ENCODE peak calls at places on chromosomes 6 and 20, in five cellular contexts. P, H, D, V and S are unnamed samples. For H3K4me1, the result is how much of the 10 kb centered on the place peaks cover.

GRCh38 chr6:96626749-96627353 is 63.9 kb downstream of the FHL5 start:
- DNase-seq in P (no peak), H (peak), D (peak), V (peak), S (peak)

GRCh38 chr20:48701702-48702101 is 126.1 kb downstream of the PREX1 start:
- DNase-seq in P (no peak), H (no peak), D (no peak), V (no peak), S (no peak)

GRCh38 chr6:160972111-160972510 is 19.5 kb upstream of the MAP3K4 start:
- DNase-seq in P (no peak), H (no peak), D (peak), V (no peak), S (peak)

GRCh38 chr20:51122931-51123658 is 100.2 kb upstream of the KCNG1 start:
- DNase-seq in P (no peak), H (peak), D (no peak), V (no peak), S (peak)

GRCh38 chr20:48933017-48933766 is 11.7 kb downstream of the ARFGEF2 start:
- DNase-seq in P (no peak), H (no peak), D (no peak), V (no peak), S (no peak)

GRCh38 chr6:170036916-170037315 is 254.0 kb downstream of the DLL1 start:
- DNase-seq in P (no peak), H (no peak), D (no peak), V (no peak), S (no peak)

GRCh38 chr20:54218470-54218869 is 10.6 kb downstream of the PFDN4 start:
- DNase-seq in P (no peak), H (no peak), D (no peak), V (no peak), S (no peak)

GRCh38 chr6:167079853-167080297 is 43.0 kb upstream of the CCR6 start:
- DNase-seq in P (no peak), H (peak), D (no peak), V (no peak), S (no peak)

GRCh38 chr20:9515761-9516657 is 1.6 kb downstream of the LAMP5 start:
- DNase-seq in P (no peak), H (no peak), D (no peak), V (no peak), S (peak)

GRCh38 chr20:5928831-5929715 is 21.3 kb downstream of the TRMT6 start:
- DNase-seq in P (no peak), H (no peak), D (no peak), V (no peak), S (no peak)

GRCh38 chr6:151358475-151358874 is 32.9 kb downstream of the ZBTB2 start:
- DNase-seq in P (no peak), H (no peak), D (no peak), V (no peak), S (no peak)

GRCh38 chr20:7924692-7925091 is 15.6 kb downstream of the HAO1 start:
- DNase-seq in P (no peak), H (no peak), D (peak), V (no peak), S (peak)

GRCh38 chr6:2630891-2631458 is 119.7 kb downstream of the MYLK4 start:
- DNase-seq in P (no peak), H (no peak), D (peak), V (peak), S (peak)

GRCh38 chr6:143755301-143755744 is 77.6 kb downstream of the PHACTR2 start:
- DNase-seq in P (no peak), H (no peak), D (peak), V (peak), S (no peak)

GRCh38 chr20:14331671-14332070 is 5.7 kb downstream of the FLRT3 start:
- DNase-seq in P (no peak), H (no peak), D (no peak), V (no peak), S (no peak)

GRCh38 chr6:94270040-94270689 is 850.8 kb upstream of the EPHA7 start:
- DNase-seq in P (no peak), H (no peak), D (no peak), V (no peak), S (no peak)

GRCh38 chr6:169427856-169428255 is 174.2 kb upstream of the THBS2 start:
- DNase-seq in P (peak), H (no peak), D (peak), V (no peak), S (no peak)

GRCh38 chr6:137832110-137832509 is 34.9 kb upstream of the TNFAIP3 start:
- DNase-seq in P (no peak), H (no peak), D (peak), V (peak), S (peak)

GRCh38 chr20:44403194-44404112 is 48.0 kb downstream of the HNF4A start:
- DNase-seq in P (no peak), H (no peak), D (no peak), V (no peak), S (no peak)

GRCh38 chr20:50475879-50476292 is 34.3 kb upstream of the PTPN1 start:
- DNase-seq in P (no peak), H (no peak), D (peak), V (peak), S (peak)

GRCh38 chr6:167934426-167934864 is 63.0 kb upstream of the KIF25 start:
- DNase-seq in P (no peak), H (no peak), D (no peak), V (no peak), S (no peak)

GRCh38 chr6:14000901-14001300 is 76.1 kb downstream of the RNF182 start:
- DNase-seq in P (no peak), H (no peak), D (peak), V (no peak), S (no peak)

GRCh38 chr6:130435181-130435580 is 69.4 kb downstream of the TMEM200A start:
- DNase-seq in P (no peak), H (no peak), D (no peak), V (no peak), S (no peak)

GRCh38 chr20:23201658-23202057 is 115.5 kb upstream of the CD93 start:
- DNase-seq in P (no peak), H (no peak), D (no peak), V (no peak), S (no peak)

GRCh38 chr20:23200914-23201313 is 114.8 kb upstream of the CD93 start:
- DNase-seq in P (peak), H (no peak), D (peak), V (peak), S (peak)

GRCh38 chr20:23198815-23199214 is 112.7 kb upstream of the CD93 start:
- DNase-seq in P (no peak), H (no peak), D (no peak), V (no peak), S (no peak)

GRCh38 chr20:23200413-23200812 is 114.3 kb upstream of the CD93 start:
- DNase-seq in P (no peak), H (no peak), D (no peak), V (no peak), S (no peak)

GRCh38 chr20:23199356-23199755 is 113.2 kb upstream of the CD93 start:
- DNase-seq in P (no peak), H (no peak), D (no peak), V (no peak), S (no peak)
- H3K4me1 ChIP-seq in P (under half), H (under half), D (under half), V (under half), S (under half)

GRCh38 chr6:56757585-56757984 is 114.9 kb upstream of the DST start:
- DNase-seq in P (no peak), H (no peak), D (peak), V (peak), S (peak)
- H3K4me1 ChIP-seq in P (under half), H (under half), D (under half), V (under half), S (under half)

DNA sequence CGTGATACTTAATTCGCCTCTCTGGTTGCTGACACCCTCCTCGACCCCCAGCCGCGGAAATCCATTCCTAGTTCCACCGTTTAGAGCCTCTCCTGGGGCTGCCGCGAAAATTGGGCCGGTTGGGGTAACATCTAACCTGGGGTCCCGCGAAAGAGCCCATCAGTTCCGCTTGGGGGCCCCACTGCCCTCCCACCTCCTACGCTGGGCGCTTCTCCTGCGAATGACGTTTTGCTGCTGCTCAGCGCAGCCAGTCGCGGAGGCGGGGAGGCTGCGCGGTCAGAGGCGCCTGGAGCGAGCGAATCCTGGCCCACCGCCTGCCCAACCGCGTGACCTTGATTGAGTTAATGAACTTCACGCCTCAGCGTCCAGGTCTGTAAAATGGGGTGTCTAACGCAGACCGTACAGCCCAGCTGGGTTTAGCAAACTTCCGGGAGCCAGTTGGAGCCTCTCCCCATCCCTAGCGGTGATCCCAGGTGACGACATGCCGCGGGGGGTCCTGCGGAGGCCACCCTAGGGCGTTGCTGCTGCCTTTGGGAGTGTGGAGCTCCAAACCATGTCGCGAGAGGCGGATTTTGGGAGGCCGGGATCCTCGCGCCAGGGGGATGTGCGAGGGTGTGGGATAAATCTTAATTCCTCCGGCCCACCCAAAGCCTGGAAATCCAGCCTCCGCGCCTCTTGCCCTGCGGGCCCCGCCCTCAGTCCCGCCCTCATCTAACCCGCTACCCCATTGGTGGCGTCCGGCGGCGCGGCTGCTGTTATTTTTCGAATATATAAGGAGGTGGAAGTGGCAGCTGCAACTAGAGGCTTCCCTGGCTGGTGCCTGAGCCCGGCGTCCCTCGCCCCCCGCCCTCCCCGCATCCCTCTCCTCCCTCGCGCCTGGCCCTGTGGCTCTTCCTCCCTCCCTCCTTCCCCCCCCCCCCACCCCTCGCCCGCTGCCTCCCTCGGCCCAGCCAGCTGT is at the start of gene CDC25B:
- DNase-seq in P (peak), H (peak), D (peak), V (peak), S (peak)
- H3K4me1 ChIP-seq in P (under half), H (under half), D (under half), V (under half), S (under half)

GRCh38 chr20:57696401-57696961 is 13.3 kb downstream of the PMEPA1 start:
- DNase-seq in P (no peak), H (no peak), D (no peak), V (no peak), S (no peak)

GRCh38 chr20:57697540-57697939 is 12.3 kb downstream of the PMEPA1 start:
- DNase-seq in P (no peak), H (no peak), D (no peak), V (no peak), S (no peak)

GRCh38 chr20:57694481-57694880 is 15.3 kb downstream of the PMEPA1 start:
- DNase-seq in P (no peak), H (no peak), D (no peak), V (no peak), S (peak)

GRCh38 chr20:57695012-57695411 is 14.8 kb downstream of the PMEPA1 start:
- DNase-seq in P (no peak), H (no peak), D (no peak), V (peak), S (peak)

DNA sequence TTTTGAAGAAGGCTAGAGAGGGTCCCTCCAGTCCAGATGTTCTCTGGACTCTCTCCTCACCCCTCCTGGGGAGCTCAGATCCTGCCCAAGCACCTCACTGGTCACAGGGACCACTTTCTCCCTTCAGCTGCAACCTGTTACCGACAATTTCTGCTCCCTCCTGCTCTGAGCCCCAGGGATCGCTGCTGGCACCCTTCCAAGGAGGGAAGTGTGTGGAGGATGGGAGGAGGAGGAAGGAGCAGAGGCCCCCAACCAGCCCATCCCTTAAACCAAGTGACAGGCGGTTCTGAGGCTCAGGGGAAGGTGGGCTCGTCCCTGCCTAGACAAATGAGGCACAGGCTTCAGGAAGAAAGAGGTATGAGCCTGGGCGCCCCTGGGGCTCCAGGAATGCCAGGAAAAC is 13.9 kb downstream of the PMEPA1 start:
- DNase-seq in P (no peak), H (no peak), D (no peak), V (no peak), S (no peak)
- H3K4me1 ChIP-seq in P (under half), H (under half), D (under half), V (half or more), S (half or more)

GRCh38 chr6:106143582-106144139 is 57.5 kb downstream of the PRDM1 start:
- DNase-seq in P (no peak), H (no peak), D (no peak), V (no peak), S (no peak)

GRCh38 chr6:106146852-106147351 is 60.8 kb downstream of the PRDM1 start:
- DNase-seq in P (no peak), H (no peak), D (peak), V (no peak), S (peak)

GRCh38 chr6:106147476-106147875 is 61.3 kb downstream of the PRDM1 start:
- DNase-seq in P (no peak), H (no peak), D (no peak), V (no peak), S (no peak)

GRCh38 chr6:106145144-106145543 is 59.0 kb downstream of the PRDM1 start:
- DNase-seq in P (no peak), H (peak), D (no peak), V (no peak), S (no peak)

DNA sequence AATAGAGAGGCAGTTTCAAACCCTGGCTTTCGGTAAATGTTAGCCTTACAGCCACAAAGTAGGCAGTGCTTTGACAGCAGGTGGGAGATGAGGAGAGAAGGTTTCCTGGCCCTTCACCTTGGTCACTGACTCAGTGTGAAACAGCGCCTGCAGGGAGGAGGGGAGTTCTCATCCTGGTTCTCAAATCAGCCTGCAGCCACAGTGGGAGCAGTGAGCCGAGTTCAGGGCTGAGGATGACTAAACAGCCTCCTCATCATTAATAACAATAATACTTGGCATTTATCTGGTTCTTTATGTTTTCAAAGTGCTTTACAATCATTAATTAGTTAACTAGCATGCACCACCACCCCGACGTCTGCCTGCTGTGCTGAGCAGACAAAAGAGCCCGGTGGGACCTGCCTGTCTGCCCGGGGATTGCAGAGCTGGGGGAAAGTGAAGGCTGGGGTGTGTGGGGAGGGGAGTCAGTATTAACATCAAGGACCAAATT is 59.6 kb downstream of the PRDM1 start:
- DNase-seq in P (no peak), H (peak), D (peak), V (no peak), S (peak)
- H3K4me1 ChIP-seq in P (under half), H (under half), D (under half), V (under half), S (under half)

DNA sequence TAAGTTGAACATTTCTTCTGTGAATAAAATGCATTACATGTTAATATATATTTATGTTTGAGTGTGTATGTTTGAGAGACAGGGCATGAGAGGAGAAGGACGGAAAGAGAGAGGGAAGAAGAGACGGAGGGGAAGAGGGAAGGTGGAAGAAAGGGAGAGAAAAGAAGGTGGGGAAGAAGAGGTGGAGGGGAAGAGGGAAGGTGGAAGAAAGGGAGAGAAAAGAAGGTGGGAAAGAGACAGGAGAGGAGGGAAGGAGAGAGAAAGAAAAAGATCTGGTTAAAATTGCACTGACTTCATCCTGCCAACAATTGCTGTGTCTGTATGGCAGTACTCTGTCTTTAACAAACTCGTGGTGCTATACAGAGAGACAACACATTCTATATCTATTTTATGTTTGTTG is 29.0 kb downstream of the FAM83B start:
- DNase-seq in P (no peak), H (no peak), D (no peak), V (no peak), S (no peak)
- H3K4me1 ChIP-seq in P (under half), H (under half), D (under half), V (under half), S (under half)

DNA sequence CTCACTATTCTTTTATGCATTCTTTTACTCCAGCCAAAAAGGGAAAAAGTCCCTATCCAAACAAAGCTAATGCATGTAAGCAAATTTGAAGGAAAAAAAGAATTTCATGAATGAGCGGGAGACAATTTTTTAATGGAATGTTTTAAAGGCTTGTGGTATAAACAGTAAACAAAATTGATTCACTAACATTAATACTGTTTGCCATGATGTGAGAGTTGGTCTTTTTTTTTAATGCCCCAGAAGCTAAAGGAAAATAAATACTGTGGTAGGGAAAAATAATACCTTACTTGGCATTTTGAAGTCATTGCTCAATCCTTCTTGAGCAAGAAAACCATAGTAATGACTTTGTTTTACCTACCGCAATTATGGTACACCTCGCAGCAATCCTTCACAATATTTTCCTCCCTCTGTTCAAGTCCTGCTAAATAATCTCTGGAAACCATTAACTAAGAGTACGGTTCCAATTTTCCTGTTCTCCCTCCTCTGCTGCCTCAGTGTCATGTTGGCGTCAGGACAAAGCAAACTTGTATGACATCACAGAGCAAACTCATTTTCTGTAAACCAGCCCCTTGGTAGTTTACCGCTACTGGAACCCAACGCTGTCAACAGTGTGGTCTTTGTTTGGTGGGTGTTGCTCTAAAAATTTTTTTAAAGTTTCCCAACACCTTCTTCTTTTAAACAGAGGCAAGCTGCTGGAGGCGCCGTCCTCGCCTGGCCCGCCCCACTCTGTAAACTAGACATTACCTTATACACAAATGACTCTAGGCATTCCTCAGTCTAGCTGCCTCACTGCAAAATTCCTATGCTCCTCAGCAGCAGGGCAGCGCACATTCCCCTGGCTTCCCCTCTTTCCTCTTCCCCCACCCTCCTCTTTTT is 78.8 kb downstream of the BACH2 start:
- DNase-seq in P (no peak), H (no peak), D (no peak), V (peak), S (no peak)
- H3K4me1 ChIP-seq in P (under half), H (under half), D (under half), V (under half), S (half or more)

GRCh38 chr6:56766139-56766805 is 123.6 kb upstream of the DST start:
- DNase-seq in P (no peak), H (no peak), D (no peak), V (no peak), S (no peak)

GRCh38 chr6:56764081-56764566 is 121.4 kb upstream of the DST start:
- DNase-seq in P (no peak), H (peak), D (peak), V (peak), S (peak)

GRCh38 chr6:56766806-56767178 is 124.1 kb upstream of the DST start:
- DNase-seq in P (no peak), H (no peak), D (peak), V (no peak), S (peak)

GRCh38 chr6:56767435-56767834 is 124.7 kb upstream of the DST start:
- DNase-seq in P (no peak), H (no peak), D (no peak), V (no peak), S (no peak)

DNA sequence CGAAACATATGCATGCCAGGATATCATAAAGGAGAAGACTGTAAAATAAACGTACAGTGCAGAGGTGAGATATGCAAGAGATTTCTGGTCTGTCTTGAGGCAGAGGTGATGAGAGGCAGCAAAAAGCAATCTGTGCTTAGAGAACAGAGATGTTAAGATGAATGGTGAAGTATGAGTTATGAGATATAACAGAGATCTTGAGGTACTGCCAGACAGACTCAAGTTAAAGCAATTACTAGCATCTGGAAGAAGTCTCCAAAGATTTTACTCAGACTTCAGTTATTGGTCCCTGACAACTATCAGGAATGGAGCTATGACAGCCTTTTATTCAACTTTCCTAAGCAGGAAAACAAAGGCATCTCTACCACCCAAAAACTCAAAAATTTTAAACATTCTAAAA is 122.8 kb upstream of the DST start:
- DNase-seq in P (no peak), H (no peak), D (no peak), V (no peak), S (no peak)
- H3K4me1 ChIP-seq in P (under half), H (under half), D (under half), V (under half), S (under half)